ENCODE peak calls at places on chromosomes 7 and 10, in six cellular contexts. T is heart right ventricle, H is HepG2, J is brain microvascular endothelial cell, O is ovary, I is right atrium auricular region. B is an unnamed sample. For H3K27me3, the result is how much of the 10 kb centered on the place peaks cover.

GRCh38 chr10:67665491-67665890 is 30.5 kb downstream of the CTNNA3 start:
- DNase-seq in O (no peak), J (no peak), T (peak), I (no peak), H (peak), B (peak)

GRCh38 chr7:123797673-123798526 is 47.1 kb upstream of the HYAL4 start:
- DNase-seq in I (no peak), O (no peak), T (no peak), H (peak), J (peak), B (peak)

GRCh38 chr10:75396861-75397570 is 4.5 kb downstream of the ZNF503 start:
- DNase-seq in H (no peak), T (no peak), J (no peak), I (no peak), O (peak), B (peak)

GRCh38 chr10:28219241-28219640 is 83.6 kb downstream of the MPP7 start:
- DNase-seq in I (no peak), H (no peak), J (peak), T (no peak), O (no peak), B (peak)

GRCh38 chr7:151744656-151745055 is 132.3 kb downstream of the PRKAG2 start:
- DNase-seq in J (no peak), O (no peak), T (no peak), H (no peak), I (no peak), B (no peak)

GRCh38 chr7:155850730-155851678 is 38.7 kb upstream of the SHH start:
- DNase-seq in J (no peak), T (no peak), O (no peak), H (no peak), I (no peak), B (no peak)

GRCh38 chr7:150685219-150686029 is at the start of gene GIMAP2:
- DNase-seq in T (peak), I (no peak), O (no peak), J (no peak), H (no peak), B (peak)

GRCh38 chr7:99837649-99838361 is 10.0 kb downstream of the CYP3A43 start:
- DNase-seq in H (peak), I (no peak), J (no peak), T (no peak), O (no peak), B (peak)

DNA sequence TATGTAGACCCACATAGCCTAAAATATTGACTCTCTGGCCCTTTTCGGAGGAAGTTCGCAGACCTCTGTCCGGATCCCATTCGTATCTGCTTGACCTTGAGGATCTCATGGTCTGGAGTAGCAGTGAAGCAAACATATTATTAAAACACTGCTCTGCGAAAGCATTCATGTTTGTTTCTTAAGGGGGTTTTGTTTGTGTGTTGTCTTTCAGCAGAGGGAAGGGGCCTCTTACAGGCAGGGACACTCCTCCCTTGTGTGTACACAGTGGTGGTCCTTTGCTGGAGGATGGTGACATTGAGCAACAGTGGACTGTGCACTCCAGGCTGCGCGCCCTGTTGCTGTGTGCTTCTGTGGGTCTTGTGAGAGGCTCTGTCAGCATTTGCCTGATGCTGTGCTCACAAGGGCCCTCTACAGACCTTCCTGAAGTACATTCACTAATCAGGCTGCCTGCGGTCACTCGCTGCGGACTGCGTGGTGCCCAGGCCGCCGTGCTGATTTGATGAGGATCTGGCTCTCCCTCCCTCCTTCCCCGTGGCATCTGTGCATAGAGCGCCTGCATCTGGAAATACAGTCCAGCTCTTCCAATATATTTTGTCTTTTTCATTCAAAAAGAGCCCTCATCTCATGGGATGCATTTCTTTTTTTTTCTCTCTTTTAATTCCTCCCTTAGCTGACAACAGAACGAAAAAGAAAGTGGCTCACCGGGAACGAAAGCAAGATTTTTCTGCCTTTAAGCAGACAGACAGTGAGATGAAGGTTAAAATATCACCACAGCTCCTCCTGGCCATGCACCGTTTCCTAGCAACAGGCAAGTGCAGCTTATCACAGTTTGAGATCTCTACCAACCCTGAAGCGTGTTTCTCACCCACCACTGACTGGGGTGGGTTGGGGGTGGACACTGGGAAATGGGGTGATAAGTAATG is 135.8 kb downstream of the CNNM2 start:
- DNase-seq in I (peak), O (peak), H (peak), T (peak), J (peak), B (peak)
- H3K4me3 ChIP-seq in I (peak), O (peak), H (peak), T (peak), J (peak), B (no peak)

GRCh38 chr7:29561271-29561670 is 2.4 kb upstream of the PRR15 start:
- DNase-seq in J (no peak), H (no peak), I (no peak), O (no peak), T (no peak), B (no peak)
- H3K27me3 ChIP-seq in J (under half), H (under half), I (under half), O (under half), T (under half), B (under half)

GRCh38 chr10:101285093-101285463 is 55.8 kb upstream of the LBX1 start:
- DNase-seq in O (no peak), T (no peak), I (no peak), J (no peak), H (no peak), B (no peak)

GRCh38 chr10:101283762-101284161 is 54.5 kb upstream of the LBX1 start:
- DNase-seq in T (no peak), I (no peak), J (no peak), H (no peak), O (no peak), B (no peak)

GRCh38 chr10:101282937-101283336 is 53.7 kb upstream of the LBX1 start:
- DNase-seq in O (no peak), H (no peak), J (no peak), I (no peak), T (no peak), B (no peak)

GRCh38 chr10:101285519-101286070 is 56.3 kb upstream of the LBX1 start:
- DNase-seq in I (no peak), T (no peak), J (no peak), O (peak), H (no peak), B (no peak)

DNA sequence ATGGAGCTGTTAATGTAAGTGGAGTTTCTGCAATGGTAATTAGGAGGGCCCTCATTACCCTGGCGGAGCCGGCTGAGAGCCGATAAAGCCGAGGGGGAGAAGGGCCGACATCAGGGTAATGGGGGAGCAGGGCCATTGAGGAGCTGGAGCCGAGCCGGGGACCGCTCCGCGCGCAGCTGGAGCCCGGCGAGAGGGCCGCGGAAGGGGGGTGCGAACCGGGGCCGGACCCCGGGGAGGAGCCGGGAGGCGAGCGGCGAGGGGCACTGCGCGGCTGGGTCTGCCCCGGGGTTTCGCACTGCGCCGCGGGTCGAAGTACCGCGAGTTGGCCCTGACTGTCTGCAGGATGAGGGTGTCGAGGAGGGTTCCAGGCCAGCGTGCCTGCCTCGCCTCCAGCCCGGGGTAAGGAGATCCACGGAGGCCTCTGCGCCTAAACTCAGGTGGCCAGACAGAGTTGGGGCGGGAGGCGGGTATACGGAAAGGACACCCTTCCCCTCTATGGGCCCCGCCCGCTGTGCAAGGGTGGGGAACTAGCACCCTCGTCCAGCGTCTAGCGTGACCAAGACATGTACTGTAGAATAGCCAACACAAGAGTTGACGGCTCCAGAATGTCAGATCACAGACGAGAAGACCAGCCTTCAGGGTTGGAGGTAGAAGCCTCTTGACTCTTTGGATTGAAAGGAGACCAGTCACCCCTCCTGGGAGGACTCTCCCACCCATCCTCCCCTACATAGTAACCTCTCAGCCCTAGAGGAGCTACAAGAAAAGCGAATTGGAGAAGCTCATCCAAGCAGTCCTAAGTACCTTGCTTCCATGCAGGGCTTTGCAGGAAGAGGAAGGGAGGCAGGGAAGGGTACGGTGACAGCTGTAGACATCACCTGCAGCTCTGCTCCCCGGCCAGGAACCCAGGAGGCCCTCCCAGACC is 55.2 kb upstream of the LBX1 start:
- DNase-seq in I (no peak), T (no peak), J (no peak), O (peak), H (no peak), B (no peak)
- H3K4me3 ChIP-seq in I (peak), T (peak), J (no peak), O (no peak), H (no peak), B (no peak)

GRCh38 chr7:68107968-68108367 is 1111.3 kb downstream of the TYW1 start:
- DNase-seq in J (no peak), I (no peak), O (no peak), T (no peak), H (no peak), B (peak)
- H3K27me3 ChIP-seq in J (under half), I (under half), O (under half), T (under half), H (under half), B (under half)

DNA sequence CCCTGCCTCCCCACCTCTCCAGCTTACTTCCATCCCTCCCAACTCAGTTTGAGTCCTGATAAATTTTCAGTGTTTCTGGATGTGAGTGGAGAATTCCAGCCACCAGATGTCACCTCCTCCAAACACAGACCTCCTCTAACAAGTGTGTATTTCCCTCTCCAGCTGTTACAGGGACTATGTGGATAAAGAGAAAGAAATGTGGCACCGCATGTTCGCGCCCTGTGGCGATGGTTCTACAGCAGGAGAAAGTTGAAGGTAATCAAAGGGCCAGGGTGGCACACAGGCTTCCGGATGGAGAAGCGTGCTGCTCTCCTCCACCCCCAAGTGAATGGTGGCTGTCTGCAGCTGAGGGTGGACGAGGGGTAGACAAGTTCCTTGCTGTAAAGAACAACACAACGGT is 14.7 kb downstream of the FKBP6 start:
- DNase-seq in H (peak), I (no peak), J (peak), T (peak), O (no peak), B (peak)
- H3K4me3 ChIP-seq in H (peak), I (no peak), J (no peak), T (no peak), O (peak), B (no peak)